ENCODE peak calls at places on chromosomes 4 and X, in five cellular contexts. A is CD8-positive, alpha-beta T cell; H is Right ventricle myocardium superior; R is astrocyte of the spinal cord; T is upper lobe of right lung. J is an unnamed sample.

GRCh38 chr4:124862261-124862660 is 149.7 kb upstream of the ANKRD50 start:
- DNase-seq in A (no peak), H (no peak), R (no peak), T (no peak), J (no peak)

GRCh38 chr4:8373270-8373972 is 67.1 kb downstream of the ACOX3 start:
- DNase-seq in A (no peak), H (no peak), R (no peak), T (peak; percentile 57), J (no peak)

GRCh38 chr4:56050584-56050983 is 101.8 kb downstream of the CEP135 start:
- DNase-seq in A (no peak), H (no peak), R (no peak), T (no peak), J (no peak)

GRCh38 chr4:118773082-118773792 is 62.7 kb downstream of the SEC24D start:
- DNase-seq in A (no peak), H (no peak), R (no peak), T (no peak), J (no peak)

GRCh38 chr4:101994247-101994775 is 203.8 kb downstream of the BANK1 start:
- DNase-seq in A (no peak), H (no peak), R (no peak), T (no peak), J (no peak)

GRCh38 chr4:15398732-15399131 is 29.1 kb upstream of the C1QTNF7 start:
- DNase-seq in A (no peak), H (no peak), R (no peak), T (no peak), J (no peak)

GRCh38 chr4:139419388-139419914 is 34.5 kb upstream of the RAB33B start:
- DNase-seq in A (no peak), H (no peak), R (peak; percentile 49), T (no peak), J (no peak)

GRCh38 chr4:90220453-90220852 is 93.3 kb downstream of the CCSER1 start:
- DNase-seq in A (no peak), H (no peak), R (no peak), T (no peak), J (no peak)

GRCh38 chr4:8188743-8189550 is 10.1 kb upstream of the SH3TC1 start:
- DNase-seq in A (no peak), H (peak; percentile 90), R (no peak), T (peak; percentile 89), J (no peak)

GRCh38 chrX:118271770-118272169 is 74.1 kb upstream of the WDR44 start:
- DNase-seq in A (no peak), H (no peak), R (no peak), T (no peak), J (no peak)

GRCh38 chr4:89196056-89196674 is 84.8 kb downstream of the TIGD2 start:
- DNase-seq in A (no peak), H (no peak), R (peak; percentile 32), T (no peak), J (no peak)

GRCh38 chr4:8271821-8272220 is 2.3 kb downstream of the HTRA3 start:
- DNase-seq in A (no peak), H (no peak), R (no peak), T (no peak), J (no peak)

GRCh38 chr4:40916880-40917279 is 167.1 kb downstream of the NSUN7 start:
- DNase-seq in A (no peak), H (peak; percentile 52), R (no peak), T (peak; percentile 77), J (no peak)

GRCh38 chrX:19805054-19805690 is 82.2 kb downstream of the SH3KBP1 start:
- DNase-seq in A (no peak), H (no peak), R (no peak), T (no peak), J (no peak)

GRCh38 chrX:86066998-86067397 is 19.6 kb upstream of the CHM start:
- DNase-seq in A (no peak), H (no peak), R (no peak), T (no peak), J (no peak)

GRCh38 chr4:22897520-22898108 is 204.9 kb downstream of the GBA3 start:
- DNase-seq in A (no peak), H (no peak), R (peak; percentile 33), T (no peak), J (no peak)

GRCh38 chr4:26300314-26301307 is 20.2 kb upstream of the RBPJ start:
- DNase-seq in A (no peak), H (no peak), R (no peak), T (no peak), J (no peak)

GRCh38 chr4:189121336-189121735 is 819.3 kb upstream of the FRG1 start:
- DNase-seq in A (no peak), H (no peak), R (no peak), T (no peak), J (no peak)

GRCh38 chr4:149203256-149204001 is 612.2 kb downstream of the IQCM start:
- DNase-seq in A (no peak), H (peak; percentile 58), R (peak; percentile 4), T (no peak), J (no peak)